ENCODE peak calls at places on chromosomes 7 and 10, in ten cellular contexts. F is activated T-cell treated with anti-CD3 and anti-CD28 coated beads, Interleukin-2, amount 50 U/mL, for 48 hours; S is ELR; A is foreskin fibroblast; Z is brain microvascular endothelial cell; I is CD8-positive, alpha-beta T cell; P is DMS153; L is NCI-H1694; B is cardiac fibroblast; J is C1 segment of cervical spinal cord. C is an unnamed sample.
A peak's percentile ranks its signal among the peaks of the same experiment; 100 is the strongest.

GRCh38 chr7:70317356-70317755 is 719.1 kb downstream of the AUTS2 start:
- DNase-seq in F (no peak), S (no peak), A (no peak), Z (no peak), I (no peak), P (no peak), L (no peak), B (peak; percentile 2), J (no peak), C (peak; percentile 27)

GRCh38 chr7:40704172-40704571 is 569.4 kb downstream of the SUGCT start:
- DNase-seq in F (no peak), S (no peak), A (no peak), Z (no peak), I (no peak), P (no peak), L (no peak), B (no peak), J (no peak), C (no peak)

GRCh38 chr10:11825796-11826414 is 2.7 kb downstream of the PROSER2 start:
- DNase-seq in F (no peak), S (no peak), A (no peak), Z (no peak), I (no peak), P (no peak), L (no peak), B (peak; percentile 35), J (no peak), C (no peak)

GRCh38 chr7:128076831-128077271 is 45.6 kb upstream of the LRRC4 start:
- DNase-seq in F (no peak), S (no peak), A (no peak), Z (no peak), I (no peak), P (peak; percentile 17), L (no peak), B (peak; percentile 48), J (peak; percentile 55), C (no peak)

GRCh38 chr7:155357573-155358041 is 59.9 kb downstream of the INSIG1 start:
- DNase-seq in F (no peak), S (peak; percentile 43), A (peak; percentile 74), Z (no peak), I (no peak), P (no peak), L (no peak), B (peak; percentile 62), J (no peak), C (no peak)

GRCh38 chr7:28144266-28144665 is 36.3 kb downstream of the JAZF1 start:
- DNase-seq in F (no peak), S (no peak), A (no peak), Z (no peak), I (no peak), P (peak; percentile 30), L (peak; percentile 68), B (no peak), J (no peak), C (peak; percentile 37)

GRCh38 chr10:14507156-14507555 is 176.4 kb upstream of the FRMD4A start:
- DNase-seq in F (peak; percentile 37), S (no peak), A (no peak), Z (no peak), I (peak; percentile 36), P (peak; percentile 93), L (no peak), B (no peak), J (no peak), C (peak; percentile 35)

GRCh38 chr10:30182191-30183075 is 123.0 kb upstream of the JCAD start:
- DNase-seq in F (no peak), S (peak; percentile 85), A (peak; percentile 94), Z (peak; percentile 88), I (no peak), P (peak; percentile 3), L (no peak), B (peak; percentile 81), J (no peak), C (no peak)

GRCh38 chr7:22942191-22942590 is 71.7 kb downstream of the HYCC1 start:
- DNase-seq in F (no peak), S (no peak), A (no peak), Z (no peak), I (no peak), P (no peak), L (no peak), B (no peak), J (no peak), C (no peak)

C was measured in left kidney.